ENCODE peak calls at places on chromosomes 4 and X, in four cellular contexts. F is IMR-90, X is GM12878, L is K562. B is an unnamed sample.

GRCh38 chrX:154967603-154968002 is 54.9 kb downstream of the F8 start:
- DNase-seq in L (no peak), F (peak; percentile 5), X (no peak), B (no peak)

GRCh38 chr4:43835869-43836268 is 612.7 kb downstream of the KCTD8 start:
- DNase-seq in L (no peak), X (no peak), F (no peak), B (no peak)

GRCh38 chr4:6282247-6282646 is 12.6 kb downstream of the WFS1 start:
- DNase-seq in L (no peak), X (no peak), F (peak; percentile 62), B (no peak)

GRCh38 chr4:173076903-173077629 is 91.5 kb upstream of the GALNT7 start:
- DNase-seq in X (no peak), L (no peak), F (peak; percentile 12), B (no peak)

GRCh38 chr4:38067499-38067898 is 107.3 kb downstream of the PTTG2 start:
- DNase-seq in L (no peak), X (no peak), F (no peak), B (no peak)

GRCh38 chrX:121755541-121755940 is 708.1 kb downstream of the GLUD2 start:
- DNase-seq in F (no peak), X (no peak), L (no peak), B (peak; percentile 2)

GRCh38 chr4:62342346-62342745 is 1142.2 kb downstream of the ADGRL3 start:
- DNase-seq in X (no peak), L (no peak), F (no peak), B (no peak)

GRCh38 chr4:59094505-59094904 is 1984.3 kb upstream of the IGFBP7 start:
- DNase-seq in X (no peak), F (no peak), L (no peak), B (no peak)

GRCh38 chr4:8355306-8355705 is 85.2 kb downstream of the ACOX3 start:
- DNase-seq in F (peak; percentile 16), X (no peak), L (no peak), B (no peak)

GRCh38 chr4:52950226-52950625 is 88.1 kb downstream of the RASL11B start:
- DNase-seq in X (no peak), F (no peak), L (no peak), B (no peak)

GRCh38 chr4:183356931-183357675 is 34.9 kb upstream of the CLDN24 start:
- DNase-seq in F (no peak), L (no peak), X (no peak), B (no peak)

GRCh38 chr4:24745172-24745895 is 50.0 kb upstream of the SOD3 start:
- DNase-seq in X (no peak), L (no peak), F (no peak), B (no peak)

GRCh38 chrX:108270280-108270679 is 167.9 kb downstream of the COL4A6 start:
- DNase-seq in F (no peak), X (no peak), L (no peak), B (no peak)

GRCh38 chrX:49079489-49080428 is at the start of gene WDR45:
- DNase-seq in X (peak; percentile 8), F (peak; percentile 63), L (peak; percentile 85), B (peak; percentile 89)

DNA sequence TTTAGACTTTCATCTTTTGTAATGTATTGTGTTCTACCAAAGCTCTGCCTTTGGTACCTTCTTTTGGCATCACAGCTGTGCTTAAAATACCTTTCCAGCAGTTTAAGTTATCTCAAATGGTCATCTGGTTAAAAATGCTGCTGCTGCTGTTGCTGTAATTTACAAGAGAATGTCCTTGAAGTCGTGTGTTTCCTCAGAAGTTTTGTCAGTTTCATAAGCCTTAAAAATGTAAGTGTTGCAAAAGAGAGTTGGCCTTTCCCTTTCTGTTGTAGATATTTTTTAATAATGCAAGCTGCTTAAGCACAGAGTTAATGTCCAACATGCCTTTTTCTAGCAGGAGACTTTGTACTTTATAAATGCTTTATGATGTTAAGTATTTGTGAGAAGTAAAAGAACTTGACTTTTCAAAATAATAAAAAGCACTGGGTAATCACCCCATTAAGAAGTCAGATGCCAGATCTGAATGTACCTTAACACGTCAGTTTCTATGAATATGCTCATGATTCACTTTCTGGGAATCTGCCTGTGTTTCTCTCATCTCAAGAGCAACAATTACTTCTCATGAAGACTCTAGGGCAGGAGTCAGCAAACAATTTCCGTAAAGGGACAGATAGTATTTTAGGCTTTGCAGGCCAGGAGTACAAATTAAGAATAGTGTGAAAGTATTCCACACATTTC is 35.3 kb upstream of the TENM3 start:
- DNase-seq in X (no peak), L (no peak), F (peak; percentile 94), B (peak; percentile 41)
- TF ChIP-seq ELK1 in X (no peak), L (no peak), F (no peak), B (no peak)

GRCh38 chr4:78237360-78237759 is 180.2 kb downstream of the FRAS1 start:
- DNase-seq in L (no peak), F (no peak), X (no peak), B (no peak)

GRCh38 chr4:78247541-78248285 is 190.6 kb downstream of the FRAS1 start:
- DNase-seq in X (no peak), L (no peak), F (no peak), B (no peak)

GRCh38 chr4:78244691-78245485 is 187.8 kb downstream of the FRAS1 start:
- DNase-seq in F (no peak), X (no peak), L (no peak), B (no peak)

GRCh38 chr4:78242071-78242470 is 184.9 kb downstream of the FRAS1 start:
- DNase-seq in X (no peak), F (no peak), L (no peak), B (no peak)
- TF ChIP-seq CEBPB in X (no peak), F (no peak), L (no peak), B (no peak)

GRCh38 chr4:39565925-39566630 is 38.8 kb upstream of the UGDH start:
- DNase-seq in X (no peak), L (no peak), F (peak; percentile 96), B (peak; percentile 20)
- TF ChIP-seq BHLHE40 in X (no peak), L (no peak), F (no peak), B (no peak)

GRCh38 chr4:122827899-122828601 is 1.4 kb downstream of the FGF2 start:
- DNase-seq in F (peak; percentile 77), X (peak; percentile 80), L (peak; percentile 49), B (peak; percentile 55)
- TF ChIP-seq ELK1 in F (no peak), X (no peak), L (no peak), B (no peak)

DNA sequence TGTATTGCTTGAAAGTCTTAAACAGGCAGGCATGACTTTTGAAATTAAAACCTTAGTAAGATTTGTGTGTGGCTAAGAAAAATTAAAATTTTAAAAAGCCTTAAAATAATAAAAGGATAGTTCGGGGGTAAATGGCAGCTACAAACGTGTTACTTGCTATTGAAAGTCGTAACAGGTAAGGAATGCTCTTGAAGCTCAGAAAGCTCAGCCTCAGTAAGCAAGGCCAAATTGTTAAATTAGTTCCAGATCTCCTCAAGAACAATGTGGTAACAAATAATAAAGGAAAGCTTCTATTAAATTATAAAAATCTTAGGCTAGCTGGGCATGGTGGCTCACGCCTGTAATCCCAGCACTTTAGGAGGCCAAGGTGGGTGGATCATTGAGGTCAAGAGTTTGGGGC is 25.5 kb downstream of the PRMT9 start:
- DNase-seq in X (no peak), L (no peak), F (no peak), B (no peak)
- TF ChIP-seq CEBPB in X (no peak), L (no peak), F (no peak), B (no peak)

DNA sequence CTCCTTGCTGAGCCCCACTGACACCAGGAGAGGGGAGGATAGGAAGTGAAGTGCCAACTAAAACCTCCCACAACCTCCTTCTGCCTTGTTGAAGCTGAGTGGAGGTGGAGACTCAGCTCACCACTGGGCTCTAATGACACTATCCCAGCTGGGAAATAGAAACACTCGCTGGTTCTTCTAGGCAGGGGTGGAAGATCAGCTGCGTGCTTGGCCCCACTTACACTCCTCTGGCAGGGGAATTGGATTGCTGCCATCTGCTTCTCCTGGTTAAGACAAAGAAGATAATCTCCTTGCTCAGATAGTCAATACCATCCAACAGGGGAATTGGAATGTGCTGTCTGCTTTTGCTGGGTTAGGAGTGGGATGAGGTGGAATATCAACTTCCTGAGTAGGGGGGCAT is 392.5 kb downstream of the ZNF674 start:
- DNase-seq in X (no peak), F (no peak), L (no peak), B (no peak)
- TF ChIP-seq BHLHE40 in X (no peak), F (no peak), L (no peak), B (no peak)

GRCh38 chr4:772118-772517 is 53.8 kb downstream of the CPLX1 start:
- DNase-seq in L (no peak), X (no peak), F (no peak), B (no peak)
- TF ChIP-seq ELK1 in L (no peak), X (no peak), F (no peak), B (no peak)